ENCODE peak calls at places on chromosomes 2 and 18, in four cellular contexts. T is CD8-positive, alpha-beta memory T cell; O is tibial artery; F is cardiac muscle cell. S is an unnamed sample. For H3K36me3, the result is how much of the 10 kb centered on the place peaks cover.

GRCh38 chr2:64338910-64339500 is 115.0 kb upstream of the LGALSL start:
- DNase-seq in O (no peak), F (no peak), T (no peak), S (no peak)

GRCh38 chr2:225865468-225865867 is 466.0 kb downstream of the NYAP2 start:
- DNase-seq in T (no peak), F (peak), O (no peak), S (no peak)

GRCh38 chr2:7190587-7191320 is 273.5 kb downstream of the RNF144A start:
- DNase-seq in O (no peak), F (no peak), T (no peak), S (no peak)

GRCh38 chr2:38187416-38188127 is 111.6 kb upstream of the CYP1B1 start:
- DNase-seq in T (no peak), O (peak), F (peak), S (no peak)

GRCh38 chr18:14089176-14089575 is 43.1 kb downstream of the ZNF519 start:
- DNase-seq in O (no peak), T (no peak), F (no peak), S (no peak)

GRCh38 chr2:236626391-236627150 is 56.9 kb downstream of the ACKR3 start:
- DNase-seq in F (no peak), O (no peak), T (no peak), S (no peak)

GRCh38 chr2:66596229-66596628 is 161.3 kb downstream of the MEIS1 start:
- DNase-seq in O (no peak), F (no peak), T (no peak), S (no peak)

GRCh38 chr2:222504714-222505113 is 80.4 kb downstream of the SGPP2 start:
- DNase-seq in F (no peak), O (no peak), T (no peak), S (peak)

GRCh38 chr18:5434425-5434824 is 109.4 kb downstream of the EPB41L3 start:
- DNase-seq in O (no peak), F (no peak), T (no peak), S (no peak)

GRCh38 chr2:165905854-165906253 is 47.7 kb downstream of the TTC21B start:
- DNase-seq in T (no peak), O (no peak), F (peak), S (no peak)

DNA sequence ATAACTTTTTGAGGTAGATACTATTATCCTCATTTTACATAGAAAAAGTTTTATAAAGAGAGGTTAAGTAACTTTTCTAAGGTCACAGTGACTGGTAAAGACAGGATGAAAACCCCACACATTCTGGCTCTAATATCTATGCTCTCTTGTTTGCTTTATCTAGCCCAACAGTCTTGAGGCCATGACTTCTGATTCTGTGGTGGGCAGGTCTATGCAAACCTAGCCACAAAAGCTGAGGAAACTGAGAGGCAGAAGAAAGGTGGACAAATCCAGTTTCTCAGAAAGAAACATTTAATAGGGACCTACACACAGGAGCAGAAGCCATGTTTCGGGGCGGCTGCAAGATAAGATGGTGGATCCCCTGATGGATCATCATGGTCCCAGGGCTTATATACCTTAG is 21.9 kb downstream of the HSPD1 start:
- DNase-seq in F (no peak), T (no peak), O (no peak), S (no peak)
- H3K36me3 ChIP-seq in F (under half), T (under half), O (half or more), S (half or more)

GRCh38 chr2:212941361-212941760 is 210.1 kb downstream of the IKZF2 start:
- DNase-seq in F (no peak), T (no peak), O (no peak), S (no peak)
- H3K36me3 ChIP-seq in F (under half), T (under half), O (under half), S (under half)

GRCh38 chr2:136358576-136358975 is 240.6 kb upstream of the CXCR4 start:
- DNase-seq in O (no peak), F (no peak), T (no peak), S (no peak)
- H3K36me3 ChIP-seq in O (under half), F (under half), T (under half), S (under half)

GRCh38 chr2:33559986-33560385 is 39.1 kb downstream of the FAM98A start:
- DNase-seq in F (no peak), T (no peak), O (no peak), S (no peak)

GRCh38 chr2:33559336-33559735 is 39.8 kb downstream of the FAM98A start:
- DNase-seq in T (no peak), F (no peak), O (no peak), S (no peak)

GRCh38 chr2:33550206-33550605 is 48.9 kb downstream of the FAM98A start:
- DNase-seq in T (no peak), O (no peak), F (no peak), S (no peak)

GRCh38 chr2:33552758-33553461 is 46.2 kb downstream of the FAM98A start:
- DNase-seq in F (peak), T (no peak), O (peak), S (no peak)

GRCh38 chr2:33555681-33556080 is 43.4 kb downstream of the FAM98A start:
- DNase-seq in F (no peak), O (no peak), T (no peak), S (no peak)
- H3K36me3 ChIP-seq in F (under half), O (under half), T (under half), S (under half)

GRCh38 chr2:117828870-117829269 is 14.4 kb downstream of the DDX18 start:
- DNase-seq in O (no peak), F (no peak), T (no peak), S (no peak)
- H3K36me3 ChIP-seq in O (half or more), F (half or more), T (half or more), S (half or more)

GRCh38 chr2:24707141-24707540 is 86.0 kb downstream of the PTRHD1 start:
- DNase-seq in O (no peak), F (no peak), T (no peak), S (no peak)
- H3K36me3 ChIP-seq in O (under half), F (under half), T (under half), S (under half)

DNA sequence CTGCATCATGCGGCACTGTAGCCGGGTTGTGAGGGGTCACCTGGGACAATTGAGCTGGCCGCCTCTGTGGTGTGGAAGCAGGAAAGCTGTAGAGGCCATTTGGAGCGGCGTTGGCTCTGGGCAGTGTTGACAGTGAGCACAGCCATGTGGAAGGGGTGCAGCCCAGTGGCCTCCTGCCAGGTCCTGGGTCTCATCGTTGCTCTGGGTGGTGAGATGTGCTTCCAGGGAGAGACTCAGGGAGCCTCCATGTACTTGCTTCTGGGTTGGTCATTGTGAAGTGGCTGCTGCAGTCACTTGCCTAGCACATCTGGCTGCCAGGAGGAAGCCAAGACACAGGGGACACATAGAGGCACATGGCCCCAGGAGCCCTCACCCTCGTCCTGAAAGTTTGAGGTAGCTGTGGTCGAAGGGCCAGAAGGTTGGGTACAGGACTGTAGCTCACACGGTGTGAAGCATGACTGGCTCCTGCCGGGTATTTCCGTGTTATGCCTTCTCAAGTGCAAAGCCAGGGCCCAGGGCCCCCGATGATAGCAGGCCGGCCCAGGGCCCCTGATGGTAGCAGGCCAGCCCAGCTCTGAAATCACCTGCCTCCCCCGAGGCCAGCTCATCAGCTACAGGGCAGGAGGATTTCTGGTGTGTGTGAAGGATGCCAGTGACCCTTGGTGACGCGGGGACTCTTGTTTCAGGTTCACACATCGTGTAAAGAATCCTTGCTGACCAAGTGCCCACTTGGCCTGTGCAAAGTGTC is 82.6 kb downstream of the DGKD start:
- DNase-seq in T (no peak), F (no peak), O (peak), S (no peak)
- H3K36me3 ChIP-seq in T (under half), F (under half), O (half or more), S (half or more)

DNA sequence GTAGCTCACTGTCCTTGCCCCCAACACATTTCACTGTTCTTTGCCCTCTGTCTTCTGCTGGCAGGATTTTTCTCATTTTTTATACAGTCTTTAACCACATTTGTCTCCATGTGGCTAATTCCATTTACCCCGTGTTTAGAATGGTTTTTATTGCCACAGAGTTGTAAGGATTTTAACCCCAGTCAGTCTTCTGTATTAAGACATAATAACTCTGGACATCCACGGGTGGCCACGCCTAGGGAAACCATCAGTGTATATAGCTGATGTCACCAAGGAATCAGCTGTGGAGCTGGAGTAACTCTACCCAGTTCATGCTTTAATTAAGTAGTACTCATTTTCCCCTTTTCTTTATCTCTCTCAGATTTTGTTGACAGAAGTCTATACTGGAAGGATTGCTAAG is 139.8 kb downstream of the MAP4K4 start:
- DNase-seq in F (no peak), O (no peak), T (no peak), S (no peak)
- H3K36me3 ChIP-seq in F (under half), O (half or more), T (under half), S (half or more)

GRCh38 chr18:671405-671804 is 14.0 kb downstream of the TYMS start:
- DNase-seq in O (no peak), F (no peak), T (no peak), S (no peak)
- H3K36me3 ChIP-seq in O (under half), F (under half), T (under half), S (under half)

DNA sequence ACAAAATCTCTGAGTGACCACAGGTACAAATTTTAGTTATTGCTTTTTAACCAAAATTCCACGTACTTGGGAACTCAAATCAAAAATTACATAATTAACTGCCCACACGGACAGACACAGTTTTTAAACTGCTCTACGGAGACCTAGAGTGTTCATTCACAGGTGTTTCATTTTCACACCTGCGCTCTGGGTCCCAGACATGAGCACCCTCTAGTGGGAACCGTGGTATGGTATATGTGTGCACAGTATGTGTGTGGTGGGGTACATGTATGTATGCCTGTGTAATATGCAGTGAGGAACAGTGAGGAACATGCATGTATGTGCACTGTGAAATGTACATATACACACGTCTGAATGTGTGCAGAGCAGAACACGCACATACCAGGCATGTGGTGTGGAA is 65.0 kb downstream of the PPP4R1 start:
- DNase-seq in O (no peak), F (no peak), T (no peak), S (no peak)
- H3K36me3 ChIP-seq in O (half or more), F (half or more), T (under half), S (half or more)